ENCODE peak calls at places on chromosomes 6 and 20, in six cellular contexts. S, Q, L, C, T and X are unnamed samples.

GRCh38 chr6:6781172-6781876 is 192.8 kb downstream of the LY86 start:
- DNase-seq in L (no peak), Q (no peak), T (no peak), C (peak; percentile 5), S (peak; percentile 85), X (peak; percentile 67)

GRCh38 chr6:139533573-139534471 is 159.4 kb upstream of the CITED2 start:
- DNase-seq in C (no peak), S (peak; percentile 94), Q (peak; percentile 59), T (no peak), L (no peak), X (no peak)

GRCh38 chr6:107811591-107812218 is 12.4 kb downstream of the SCML4 start:
- DNase-seq in T (peak; percentile 38), S (peak; percentile 9), C (no peak), Q (no peak), L (no peak), X (no peak)

GRCh38 chr20:41329435-41330342 is 10.9 kb upstream of the LPIN3 start:
- DNase-seq in S (peak; percentile 93), Q (peak; percentile 99), C (no peak), L (peak; percentile 84), T (peak; percentile 82), X (peak; percentile 75)

GRCh38 chr20:34709836-34710567 is 5.9 kb downstream of the TP53INP2 start:
- DNase-seq in C (peak; percentile 64), S (peak; percentile 73), L (no peak), Q (no peak), T (no peak), X (peak; percentile 92)

GRCh38 chr6:43477235-43478007 is at the start of gene TJAP1:
- DNase-seq in Q (peak; percentile 23), L (peak; percentile 97), C (peak; percentile 76), T (peak; percentile 98), S (peak; percentile 83), X (peak; percentile 96)

GRCh38 chr20:15842872-15843271 is 730.4 kb downstream of the KIF16B start:
- DNase-seq in T (no peak), S (no peak), L (no peak), Q (no peak), C (no peak), X (no peak)

GRCh38 chr6:167652701-167653095 is 174.0 kb upstream of the AFDN start:
- DNase-seq in T (no peak), S (no peak), L (no peak), Q (no peak), C (no peak), X (no peak)

GRCh38 chr6:42301986-42302385 is 84.3 kb upstream of the MRPS10 start:
- DNase-seq in Q (no peak), S (no peak), T (no peak), L (no peak), C (no peak), X (no peak)

GRCh38 chr6:135410856-135411255 is 86.7 kb downstream of the AHI1 start:
- DNase-seq in Q (no peak), L (no peak), C (no peak), T (no peak), S (no peak), X (no peak)

GRCh38 chr20:37741560-37741959 is 47.7 kb downstream of the CTNNBL1 start:
- DNase-seq in L (no peak), Q (no peak), T (no peak), C (no peak), S (no peak), X (no peak)

GRCh38 chr20:35661013-35661412 is 3.7 kb downstream of the CPNE1 start:
- DNase-seq in Q (no peak), T (peak; percentile 16), S (no peak), C (no peak), L (no peak), X (no peak)